ENCODE peak calls at places on chromosomes 4 and X, in four cellular contexts. One of them, this sample, is unnamed. For H3K27me3, the result is how much of the 10 kb centered on the place peaks cover.

GRCh38 chr4:169615467-169616106 is 3.2 kb upstream of the NEK1 start:
- DNase-seq in endodermal cell: no peak
- DNase-seq in tibial nerve: no peak
- DNase-seq in cardiac muscle cell: no peak
- DNase-seq in this sample: no peak

GRCh38 chr4:177107288-177107901 is 202.3 kb upstream of the NEIL3 start:
- DNase-seq in tibial nerve: no peak
- DNase-seq in cardiac muscle cell: no peak
- DNase-seq in endodermal cell: no peak
- DNase-seq in this sample: no peak

GRCh38 chr4:147096667-147097604 is 151.3 kb upstream of the TTC29 start:
- DNase-seq in tibial nerve: no peak
- DNase-seq in cardiac muscle cell: peak
- DNase-seq in endodermal cell: no peak
- DNase-seq in this sample: no peak

GRCh38 chrX:40174594-40175415 is 77.0 kb upstream of the BCOR start:
- DNase-seq in cardiac muscle cell: peak
- DNase-seq in endodermal cell: peak
- DNase-seq in tibial nerve: no peak
- DNase-seq in this sample: no peak

GRCh38 chrX:143363419-143363818 is 153.9 kb downstream of the SPANXN3 start:
- DNase-seq in tibial nerve: no peak
- DNase-seq in cardiac muscle cell: no peak
- DNase-seq in endodermal cell: no peak
- DNase-seq in this sample: no peak

GRCh38 chr4:26821677-26822503 is 38.8 kb upstream of the STIM2 start:
- DNase-seq in tibial nerve: no peak
- DNase-seq in cardiac muscle cell: no peak
- DNase-seq in endodermal cell: no peak
- DNase-seq in this sample: no peak

GRCh38 chr4:148065069-148065468 is 333.2 kb downstream of the ARHGAP10 start:
- DNase-seq in tibial nerve: no peak
- DNase-seq in cardiac muscle cell: peak
- DNase-seq in endodermal cell: no peak
- DNase-seq in this sample: no peak

GRCh38 chr4:109436504-109436903 is 2.9 kb downstream of the SEC24B start:
- DNase-seq in tibial nerve: no peak
- DNase-seq in cardiac muscle cell: no peak
- DNase-seq in endodermal cell: no peak
- DNase-seq in this sample: no peak

GRCh38 chr4:145840162-145840768 is 98.4 kb downstream of the ZNF827 start:
- DNase-seq in cardiac muscle cell: peak
- DNase-seq in endodermal cell: no peak
- DNase-seq in tibial nerve: no peak
- DNase-seq in this sample: no peak

GRCh38 chr4:74395633-74396032 is 30.7 kb downstream of the EREG start:
- DNase-seq in tibial nerve: no peak
- DNase-seq in endodermal cell: no peak
- DNase-seq in cardiac muscle cell: peak
- DNase-seq in this sample: no peak

GRCh38 chrX:100217547-100217946 is 192.5 kb downstream of the PCDH19 start:
- DNase-seq in tibial nerve: no peak
- DNase-seq in endodermal cell: no peak
- DNase-seq in cardiac muscle cell: no peak
- DNase-seq in this sample: no peak
- H3K27me3 ChIP-seq in tibial nerve: under half
- H3K27me3 ChIP-seq in endodermal cell: under half
- H3K27me3 ChIP-seq in cardiac muscle cell: under half
- H3K27me3 ChIP-seq in this sample: half or more

DNA sequence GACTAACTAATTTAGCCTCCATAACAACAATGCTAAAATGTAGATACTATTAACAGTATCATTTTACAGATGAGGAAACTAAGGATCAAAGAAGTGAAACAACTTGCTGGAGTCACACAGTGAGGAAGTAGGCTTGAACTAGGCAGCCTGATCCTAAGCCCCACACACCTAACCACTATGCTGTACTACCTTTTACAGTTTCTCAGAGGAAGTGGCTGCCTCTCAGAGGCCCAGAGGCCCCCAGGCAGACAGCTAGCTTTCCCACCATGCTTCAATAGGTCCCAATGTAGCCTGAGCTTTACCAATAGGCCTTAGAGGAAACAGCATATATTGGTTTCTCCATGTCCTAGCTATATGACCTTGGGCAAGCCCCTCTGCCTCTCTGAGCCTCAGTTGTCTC is 69.4 kb upstream of the PJA1 start:
- DNase-seq in cardiac muscle cell: no peak
- DNase-seq in endodermal cell: no peak
- DNase-seq in tibial nerve: no peak
- DNase-seq in this sample: no peak
- H3K27me3 ChIP-seq in cardiac muscle cell: under half
- H3K27me3 ChIP-seq in endodermal cell: under half
- H3K27me3 ChIP-seq in tibial nerve: under half
- H3K27me3 ChIP-seq in this sample: half or more

GRCh38 chr4:107444-108429 is 16.6 kb upstream of the ZNF718 start:
- DNase-seq in endodermal cell: no peak
- DNase-seq in cardiac muscle cell: no peak
- DNase-seq in tibial nerve: no peak
- DNase-seq in this sample: no peak

GRCh38 chr4:112771-113170 is 11.5 kb upstream of the ZNF718 start:
- DNase-seq in tibial nerve: no peak
- DNase-seq in endodermal cell: no peak
- DNase-seq in cardiac muscle cell: no peak
- DNase-seq in this sample: no peak

GRCh38 chr4:107083-107443 is 17.2 kb upstream of the ZNF718 start:
- DNase-seq in tibial nerve: no peak
- DNase-seq in cardiac muscle cell: no peak
- DNase-seq in endodermal cell: no peak
- DNase-seq in this sample: no peak
- H3K27me3 ChIP-seq in tibial nerve: under half
- H3K27me3 ChIP-seq in cardiac muscle cell: half or more
- H3K27me3 ChIP-seq in endodermal cell: under half
- H3K27me3 ChIP-seq in this sample: half or more

GRCh38 chrX:147749308-147749707 is 162.4 kb upstream of the FMR1 start:
- DNase-seq in tibial nerve: no peak
- DNase-seq in endodermal cell: no peak
- DNase-seq in cardiac muscle cell: no peak
- DNase-seq in this sample: no peak
- H3K27me3 ChIP-seq in tibial nerve: under half
- H3K27me3 ChIP-seq in endodermal cell: under half
- H3K27me3 ChIP-seq in cardiac muscle cell: under half
- H3K27me3 ChIP-seq in this sample: under half